ENCODE peak calls at places on chromosome 17, in five cellular contexts. T, E, V, Q and R are unnamed samples.

GRCh38 chr17:35359396-35359795 is 14.0 kb downstream of the SLFN11 start:
- DNase-seq in Q (no peak), V (no peak), E (no peak), T (peak; percentile 6), R (no peak)

GRCh38 chr17:66507103-66507923 is 204.9 kb downstream of the PRKCA start:
- DNase-seq in E (peak; percentile 57), V (peak; percentile 33), T (peak; percentile 83), Q (no peak), R (no peak)

GRCh38 chr17:58671969-58672368 is 19.9 kb downstream of the TEX14 start:
- DNase-seq in V (no peak), T (no peak), Q (no peak), E (no peak), R (no peak)

GRCh38 chr17:66230918-66231543 is 1.8 kb upstream of the APOH start:
- DNase-seq in V (no peak), Q (no peak), E (no peak), T (no peak), R (no peak)

GRCh38 chr17:1648582-1649115 is 1.0 kb downstream of the RILP start:
- DNase-seq in V (peak; percentile 90), T (peak; percentile 97), E (peak; percentile 94), Q (peak; percentile 97), R (peak; percentile 80)

GRCh38 chr17:29347831-29348281 is 42.3 kb upstream of the TAOK1 start:
- DNase-seq in E (no peak), Q (no peak), T (peak; percentile 33), V (peak; percentile 29), R (peak; percentile 31)

GRCh38 chr17:14595656-14596055 is 294.8 kb downstream of the HS3ST3B1 start:
- DNase-seq in Q (no peak), T (no peak), E (no peak), V (no peak), R (no peak)

GRCh38 chr17:1179635-1180433 is at the start of gene ABR:
- DNase-seq in V (no peak), Q (peak; percentile 72), E (peak; percentile 50), T (peak; percentile 50), R (no peak)

GRCh38 chr17:43526886-43527648 is 19.1 kb downstream of the ETV4 start:
- DNase-seq in T (no peak), Q (no peak), E (no peak), V (no peak), R (no peak)

GRCh38 chr17:19630035-19630434 is 18.5 kb upstream of the ALDH3A2 start:
- DNase-seq in E (no peak), V (no peak), Q (no peak), T (no peak), R (no peak)

GRCh38 chr17:30326816-30327215 is 7.0 kb downstream of the TMIGD1 start:
- DNase-seq in T (no peak), Q (no peak), V (no peak), E (no peak), R (no peak)

GRCh38 chr17:81579821-81580321 is 27.7 kb upstream of the FAAP100 start:
- DNase-seq in V (no peak), T (peak; percentile 72), Q (no peak), E (no peak), R (no peak)

GRCh38 chr17:72579990-72580320 is 459.1 kb downstream of the SOX9 start:
- DNase-seq in V (no peak), Q (no peak), T (no peak), E (no peak), R (no peak)

GRCh38 chr17:45147581-45148182 is 593 bp upstream of the HEXIM1 start:
- DNase-seq in T (peak; percentile 97), Q (peak; percentile 82), V (peak; percentile 82), E (peak; percentile 83), R (peak; percentile 93)

GRCh38 chr17:76843703-76844484 is 24.3 kb upstream of the MGAT5B start:
- DNase-seq in Q (no peak), V (no peak), T (no peak), E (no peak), R (no peak)

GRCh38 chr17:11264183-11264871 is 23.3 kb downstream of the SHISA6 start:
- DNase-seq in T (no peak), Q (no peak), E (no peak), V (no peak), R (no peak)

GRCh38 chr17:49741009-49741691 is 22.8 kb downstream of the FAM117A start:
- DNase-seq in V (no peak), T (peak; percentile 51), Q (no peak), E (no peak), R (no peak)

GRCh38 chr17:39097159-39097519 is 54.3 kb downstream of the PLXDC1 start:
- DNase-seq in E (no peak), Q (no peak), T (no peak), V (no peak), R (no peak)

GRCh38 chr17:77894126-77894956 is 64.2 kb upstream of the TNRC6C start:
- DNase-seq in V (no peak), Q (no peak), T (no peak), E (no peak), R (no peak)

GRCh38 chr17:17151962-17152361 is 54.2 kb downstream of the PLD6 start:
- DNase-seq in Q (peak; percentile 85), T (peak; percentile 93), V (peak; percentile 92), E (peak; percentile 52), R (peak; percentile 88)

GRCh38 chr17:81120695-81121621 is 44.3 kb upstream of the PVALEF start:
- DNase-seq in Q (no peak), T (no peak), V (no peak), E (no peak), R (no peak)

GRCh38 chr17:21125862-21126261 is 902 bp upstream of the DHRS7B start:
- DNase-seq in Q (no peak), E (no peak), T (no peak), V (no peak), R (no peak)

GRCh38 chr17:72456026-72456569 is 335.3 kb downstream of the SOX9 start:
- DNase-seq in E (peak; percentile 84), V (no peak), T (peak; percentile 38), Q (no peak), R (no peak)

GRCh38 chr17:46951681-46952080 is 27.4 kb downstream of the RPRML start:
- DNase-seq in V (no peak), Q (no peak), E (no peak), T (no peak), R (no peak)

GRCh38 chr17:15261063-15261817 is 3.9 kb downstream of the PMP22 start:
- DNase-seq in T (peak; percentile 70), Q (peak; percentile 66), V (no peak), E (peak; percentile 43), R (no peak)

GRCh38 chr17:12415031-12415430 is 250.7 kb upstream of the MYOCD start:
- DNase-seq in Q (no peak), T (peak; percentile 14), E (no peak), V (peak; percentile 9), R (peak; percentile 31)

GRCh38 chr17:8674344-8675305 is 44.1 kb upstream of the MYH10 start:
- DNase-seq in E (peak; percentile 24), Q (peak; percentile 66), V (no peak), T (peak; percentile 83), R (no peak)

GRCh38 chr17:40598928-40599627 is 33.8 kb upstream of the CCR7 start:
- DNase-seq in E (no peak), Q (no peak), T (peak; percentile 64), V (no peak), R (no peak)

GRCh38 chr17:81823800-81824550 is 9.1 kb downstream of the MCRIP1 start:
- DNase-seq in Q (no peak), V (no peak), T (no peak), E (no peak), R (no peak)

GRCh38 chr17:6574689-6575595 is 18.6 kb upstream of the PITPNM3 start:
- DNase-seq in V (peak; percentile 22), Q (peak; percentile 28), E (no peak), T (peak; percentile 76), R (no peak)

GRCh38 chr17:15502315-15503112 is 35.1 kb upstream of the CDRT4 start:
- DNase-seq in E (peak; percentile 86), V (peak; percentile 97), Q (peak; percentile 93), T (peak; percentile 96), R (peak; percentile 94)

GRCh38 chr17:61627125-61627524 is 36.1 kb upstream of the NACA2 start:
- DNase-seq in V (no peak), T (no peak), E (no peak), Q (no peak), R (no peak)

GRCh38 chr17:47967607-47968252 is 3.2 kb upstream of the CDK5RAP3 start:
- DNase-seq in V (peak; percentile 58), T (peak; percentile 66), E (no peak), Q (no peak), R (peak; percentile 50)

GRCh38 chr17:29562615-29563014 is 4.2 kb downstream of the ABHD15 start:
- DNase-seq in T (no peak), E (no peak), Q (no peak), V (no peak), R (no peak)

GRCh38 chr17:74215332-74215727 is 2.0 kb downstream of the TTYH2 start:
- DNase-seq in E (no peak), T (no peak), Q (peak; percentile 40), V (no peak), R (no peak)

GRCh38 chr17:27345141-27345904 is 51.4 kb downstream of the WSB1 start:
- DNase-seq in T (peak; percentile 55), Q (no peak), V (no peak), E (no peak), R (no peak)